ENCODE peak calls at places on chromosome 13, in six cellular contexts. T is activated CD4-positive, alpha-beta T cell treated with anti-CD3 and anti-CD28 coated beads for 36 hours; S is stimulated activated CD4-positive, alpha-beta T cell treated with anti-CD3 and anti-CD28 coated beads, Interleukin-4, amount 100 ng/mL, for 48 hours; G is NCI-H774; Q is amniotic epithelial cell; K is activated T-cell treated with anti-CD3 and anti-CD28 coated beads for 4 hours. B is an unnamed sample.

GRCh38 chr13:35723820-35724219 is 247.3 kb upstream of the MAB21L1 start:
- DNase-seq in T (no peak), S (no peak), G (no peak), Q (peak), K (no peak), B (no peak)

GRCh38 chr13:98761126-98761978 is 8.9 kb upstream of the SLC15A1 start:
- DNase-seq in T (no peak), S (no peak), G (no peak), Q (peak), K (no peak), B (no peak)

GRCh38 chr13:59000770-59001169 is 1163.0 kb downstream of the DIAPH3 start:
- DNase-seq in T (no peak), S (no peak), G (no peak), Q (peak), K (no peak), B (no peak)

GRCh38 chr13:91141619-91142061 is 205.8 kb upstream of the MIR17HG start:
- DNase-seq in T (no peak), S (no peak), G (no peak), Q (no peak), K (no peak), B (no peak)

GRCh38 chr13:94707400-94708021 is 4.8 kb downstream of the SOX21 start:
- DNase-seq in T (peak), S (no peak), G (peak), Q (no peak), K (no peak), B (no peak)

GRCh38 chr13:50208826-50209335 is 193.6 kb downstream of the KCNRG start:
- DNase-seq in T (peak), S (no peak), G (no peak), Q (peak), K (no peak), B (no peak)

GRCh38 chr13:67372868-67373464 is 142.8 kb upstream of the PCDH9 start:
- DNase-seq in T (no peak), S (no peak), G (no peak), Q (no peak), K (no peak), B (no peak)

GRCh38 chr13:32216281-32216680 is 98.9 kb downstream of the ZAR1L start:
- DNase-seq in T (no peak), S (no peak), G (no peak), Q (no peak), K (no peak), B (no peak)

GRCh38 chr13:110869231-110869804 is 45.6 kb downstream of the ANKRD10 start:
- DNase-seq in T (no peak), S (no peak), G (peak), Q (no peak), K (no peak), B (no peak)

GRCh38 chr13:58081301-58081820 is 449.8 kb downstream of the PCDH17 start:
- DNase-seq in T (no peak), S (no peak), G (no peak), Q (no peak), K (no peak), B (no peak)

GRCh38 chr13:33366469-33367062 is 81.0 kb upstream of the STARD13 start:
- DNase-seq in T (no peak), S (no peak), G (no peak), Q (no peak), K (no peak), B (no peak)

GRCh38 chr13:91567485-91568207 is 169.2 kb downstream of the GPC5 start:
- DNase-seq in T (no peak), S (no peak), G (no peak), Q (no peak), K (no peak), B (no peak)

GRCh38 chr13:79548886-79549285 is 67.9 kb downstream of the NDFIP2 start:
- DNase-seq in T (no peak), S (no peak), G (no peak), Q (no peak), K (no peak), B (no peak)

GRCh38 chr13:47168086-47168485 is 271.2 kb upstream of the HTR2A start:
- DNase-seq in T (no peak), S (no peak), G (no peak), Q (peak), K (no peak), B (no peak)

GRCh38 chr13:24625870-24626419 is 54.3 kb upstream of the ATP12A start:
- DNase-seq in T (peak), S (no peak), G (no peak), Q (no peak), K (no peak), B (peak)

GRCh38 chr13:81080911-81081454 is 740.1 kb upstream of the SPRY2 start:
- DNase-seq in T (no peak), S (no peak), G (no peak), Q (no peak), K (no peak), B (no peak)

GRCh38 chr13:105220063-105220462 is 1315.4 kb downstream of the EFNB2 start:
- DNase-seq in T (no peak), S (no peak), G (no peak), Q (peak), K (no peak), B (no peak)

GRCh38 chr13:97422118-97423054 is 11.6 kb upstream of the RAP2A start:
- DNase-seq in T (no peak), S (no peak), G (no peak), Q (no peak), K (no peak), B (no peak)

GRCh38 chr13:50887153-50887552 is 22.4 kb upstream of the RNASEH2B start:
- DNase-seq in T (no peak), S (no peak), G (no peak), Q (no peak), K (no peak), B (no peak)

GRCh38 chr13:109146912-109147624 is 517.7 kb downstream of the MYO16 start:
- DNase-seq in T (no peak), S (no peak), G (no peak), Q (peak), K (no peak), B (no peak)

GRCh38 chr13:77846173-77846572 is 72.5 kb downstream of the EDNRB start:
- DNase-seq in T (no peak), S (no peak), G (no peak), Q (no peak), K (no peak), B (no peak)

GRCh38 chr13:102642475-102642874 is 45.7 kb downstream of the TPP2 start:
- DNase-seq in T (no peak), S (no peak), G (no peak), Q (no peak), K (no peak), B (no peak)

GRCh38 chr13:101757446-101758039 is 305.1 kb downstream of the ITGBL1 start:
- DNase-seq in T (no peak), S (no peak), G (peak), Q (peak), K (no peak), B (peak)

GRCh38 chr13:113874177-113874576 is 10.3 kb upstream of the GAS6 start:
- DNase-seq in T (no peak), S (no peak), G (no peak), Q (no peak), K (no peak), B (no peak)

GRCh38 chr13:86020350-86021002 is 221.3 kb upstream of the SLITRK6 start:
- DNase-seq in T (no peak), S (no peak), G (no peak), Q (peak), K (no peak), B (no peak)

GRCh38 chr13:110123041-110123809 is 183.7 kb downstream of the COL4A1 start:
- DNase-seq in T (no peak), S (no peak), G (peak), Q (no peak), K (no peak), B (no peak)

GRCh38 chr13:94550030-94550738 is 45.8 kb downstream of the TGDS start:
- DNase-seq in T (no peak), S (no peak), G (no peak), Q (peak), K (no peak), B (no peak)

GRCh38 chr13:30898721-30899188 is 7.3 kb upstream of the MEDAG start:
- DNase-seq in T (peak), S (no peak), G (no peak), Q (peak), K (no peak), B (no peak)

GRCh38 chr13:25654332-25654731 is 282.6 kb downstream of the ATP8A2 start:
- DNase-seq in T (no peak), S (no peak), G (no peak), Q (peak), K (no peak), B (no peak)

GRCh38 chr13:46389985-46390384 is 2.9 kb upstream of the RUBCNL start:
- DNase-seq in T (peak), S (no peak), G (no peak), Q (no peak), K (no peak), B (no peak)

GRCh38 chr13:42549555-42549941 is 24.4 kb upstream of the TNFSF11 start:
- DNase-seq in T (no peak), S (no peak), G (no peak), Q (no peak), K (no peak), B (no peak)

GRCh38 chr13:85828094-85828684 is 29.0 kb upstream of the SLITRK6 start:
- DNase-seq in T (no peak), S (no peak), G (no peak), Q (peak), K (no peak), B (peak)

GRCh38 chr13:45863716-45864590 is 12.4 kb upstream of the SIAH3 start:
- DNase-seq in T (no peak), S (no peak), G (no peak), Q (no peak), K (no peak), B (no peak)

GRCh38 chr13:31998131-31998530 is 33.4 kb upstream of the FRY start:
- DNase-seq in T (no peak), S (no peak), G (no peak), Q (peak), K (no peak), B (no peak)

GRCh38 chr13:80454245-80454644 is 113.3 kb upstream of the SPRY2 start:
- DNase-seq in T (no peak), S (no peak), G (no peak), Q (peak), K (no peak), B (no peak)

GRCh38 chr13:61727714-61728275 is 312.1 kb upstream of the PCDH20 start:
- DNase-seq in T (no peak), S (no peak), G (no peak), Q (no peak), K (no peak), B (no peak)